ENCODE peak calls at places on chromosomes 1 and 21, in five cellular contexts. F, Q, U, Y and A are unnamed samples.

GRCh38 chr1:166884040-166884642 is 8.1 kb upstream of the TADA1 start:
- DNase-seq in F (peak), Q (peak), U (peak), Y (peak), A (peak)

GRCh38 chr1:73862343-73862742 is 335.6 kb downstream of the LRRIQ3 start:
- DNase-seq in F (no peak), Q (no peak), U (no peak), Y (peak), A (no peak)

GRCh38 chr1:177948336-177948972 is 21.4 kb downstream of the SEC16B start:
- DNase-seq in F (no peak), Q (peak), U (peak), Y (peak), A (no peak)

GRCh38 chr1:61588736-61589381 is 136.1 kb downstream of the TM2D1 start:
- DNase-seq in F (peak), Q (peak), U (peak), Y (peak), A (no peak)

GRCh38 chr1:174942547-174943255 is 57.0 kb upstream of the CACYBP start:
- DNase-seq in F (peak), Q (no peak), U (no peak), Y (no peak), A (no peak)

GRCh38 chr1:241533375-241534115 is 1.4 kb downstream of the KMO start:
- DNase-seq in F (no peak), Q (no peak), U (no peak), Y (no peak), A (no peak)

GRCh38 chr21:46150491-46151121 is 4.8 kb downstream of the FTCD start:
- DNase-seq in F (peak), Q (no peak), U (no peak), Y (no peak), A (peak)

GRCh38 chr1:39895731-39896480 is 5.8 kb downstream of the MYCL start:
- DNase-seq in F (no peak), Q (no peak), U (no peak), Y (no peak), A (no peak)

GRCh38 chr1:183487686-183488442 is 15.6 kb downstream of the SMG7 start:
- DNase-seq in F (no peak), Q (no peak), U (no peak), Y (no peak), A (no peak)

GRCh38 chr1:71850515-71850914 is 431.8 kb downstream of the NEGR1 start:
- DNase-seq in F (no peak), Q (no peak), U (no peak), Y (no peak), A (no peak)

GRCh38 chr1:6088956-6089355 is 43.3 kb downstream of the KCNAB2 start:
- DNase-seq in F (no peak), Q (no peak), U (no peak), Y (no peak), A (no peak)

GRCh38 chr1:207424570-207425131 is 29.5 kb upstream of the CR2 start:
- DNase-seq in F (no peak), Q (no peak), U (no peak), Y (no peak), A (no peak)

GRCh38 chr1:207495816-207496792 is at the start of gene CR1:
- DNase-seq in F (peak), Q (no peak), U (no peak), Y (peak), A (peak)

GRCh38 chr21:45596704-45597318 is 46.7 kb upstream of the PCBP3 start:
- DNase-seq in F (peak), Q (peak), U (peak), Y (peak), A (peak)

GRCh38 chr1:240295811-240296210 is 204.1 kb downstream of the FMN2 start:
- DNase-seq in F (no peak), Q (no peak), U (no peak), Y (no peak), A (no peak)

GRCh38 chr1:96843196-96843595 is 121.6 kb downstream of the PTBP2 start:
- DNase-seq in F (no peak), Q (no peak), U (no peak), Y (no peak), A (no peak)

GRCh38 chr1:14894811-14895524 is 258.6 kb upstream of the TMEM51 start:
- DNase-seq in F (no peak), Q (no peak), U (no peak), Y (peak), A (no peak)

GRCh38 chr1:192810253-192810880 is 1.5 kb downstream of the RGS2 start:
- DNase-seq in F (peak), Q (no peak), U (no peak), Y (peak), A (no peak)

GRCh38 chr1:19424651-19425570 is 60.4 kb downstream of the CAPZB start:
- DNase-seq in F (no peak), Q (no peak), U (no peak), Y (no peak), A (no peak)

GRCh38 chr1:223557125-223557465 is 108.4 kb downstream of the CAPN8 start:
- DNase-seq in F (no peak), Q (no peak), U (no peak), Y (no peak), A (no peak)

GRCh38 chr1:167829868-167830267 is 84.1 kb downstream of the ADCY10 start:
- DNase-seq in F (no peak), Q (no peak), U (no peak), Y (no peak), A (no peak)

GRCh38 chr1:103948526-103948925 is 198.8 kb downstream of the AMY1C start:
- DNase-seq in F (no peak), Q (no peak), U (no peak), Y (no peak), A (no peak)

GRCh38 chr1:168903237-168903830 is 174.3 kb upstream of the DPT start:
- DNase-seq in F (no peak), Q (no peak), U (no peak), Y (no peak), A (no peak)

GRCh38 chr1:236494586-236495207 is 29.1 kb upstream of the LGALS8 start:
- DNase-seq in F (no peak), Q (no peak), U (no peak), Y (no peak), A (no peak)

GRCh38 chr21:34761758-34762330 is 93.0 kb downstream of the CLIC6 start:
- DNase-seq in F (no peak), Q (no peak), U (no peak), Y (no peak), A (no peak)

GRCh38 chr1:65440915-65441314 is 20.4 kb downstream of the LEPR start:
- DNase-seq in F (no peak), Q (no peak), U (no peak), Y (no peak), A (no peak)

GRCh38 chr1:27071049-27071416 is 58.4 kb upstream of the TENT5B start:
- DNase-seq in F (peak), Q (peak), U (peak), Y (peak), A (no peak)

GRCh38 chr1:196651637-196652215 is at the start of gene CFH:
- DNase-seq in F (no peak), Q (no peak), U (no peak), Y (no peak), A (no peak)

GRCh38 chr1:223748405-223748772 is 36.0 kb downstream of the CAPN2 start:
- DNase-seq in F (no peak), Q (no peak), U (no peak), Y (no peak), A (no peak)

GRCh38 chr1:241311056-241311746 is 45.8 kb downstream of the RGS7 start:
- DNase-seq in F (no peak), Q (no peak), U (no peak), Y (no peak), A (no peak)